ENCODE peak calls at places on chromosomes 4 and X, in six cellular contexts. X, P, Y, D, R and E are unnamed samples.

GRCh38 chr4:55435136-55435535 is 39.4 kb downstream of the TMEM165 start:
- DNase-seq in X (no peak), P (no peak), Y (no peak), D (no peak), R (no peak), E (no peak)

GRCh38 chr4:118264096-118264495 is 88.7 kb downstream of the PRSS12 start:
- DNase-seq in X (no peak), P (no peak), Y (no peak), D (no peak), R (no peak), E (no peak)

GRCh38 chr4:17218801-17219200 is 293.1 kb downstream of the QDPR start:
- DNase-seq in X (no peak), P (no peak), Y (no peak), D (peak), R (no peak), E (no peak)

GRCh38 chr4:40475609-40476008 is 140.5 kb downstream of the CHRNA9 start:
- DNase-seq in X (no peak), P (no peak), Y (no peak), D (no peak), R (peak), E (no peak)

GRCh38 chr4:44448548-44449443 is at the start of gene KCTD8:
- DNase-seq in X (peak), P (no peak), Y (peak), D (peak), R (peak), E (peak)

GRCh38 chrX:135984220-135984619 is 1.0 kb upstream of the SLC9A6 start:
- DNase-seq in X (no peak), P (no peak), Y (no peak), D (no peak), R (no peak), E (no peak)

GRCh38 chr4:135120190-135120589 is 918.6 kb upstream of the PABPC4L start:
- DNase-seq in X (no peak), P (no peak), Y (no peak), D (no peak), R (no peak), E (no peak)

GRCh38 chrX:41236629-41237028 is 97.3 kb upstream of the DDX3X start:
- DNase-seq in X (no peak), P (no peak), Y (no peak), D (no peak), R (no peak), E (no peak)

GRCh38 chrX:41350976-41351569 is 17.1 kb downstream of the DDX3X start:
- DNase-seq in X (no peak), P (no peak), Y (no peak), D (no peak), R (no peak), E (no peak)

GRCh38 chrX:10564484-10564883 is 55.9 kb downstream of the MID1 start:
- DNase-seq in X (no peak), P (no peak), Y (no peak), D (no peak), R (no peak), E (no peak)

GRCh38 chrX:10851809-10852208 is 231.4 kb upstream of the MID1 start:
- DNase-seq in X (no peak), P (no peak), Y (peak), D (no peak), R (no peak), E (no peak)

GRCh38 chrX:39705299-39705698 is 392.5 kb downstream of the BCOR start:
- DNase-seq in X (no peak), P (peak), Y (peak), D (no peak), R (no peak), E (no peak)

GRCh38 chr4:146099585-146099984 is 75.9 kb upstream of the LSM6 start:
- DNase-seq in X (no peak), P (no peak), Y (no peak), D (no peak), R (no peak), E (no peak)

DNA sequence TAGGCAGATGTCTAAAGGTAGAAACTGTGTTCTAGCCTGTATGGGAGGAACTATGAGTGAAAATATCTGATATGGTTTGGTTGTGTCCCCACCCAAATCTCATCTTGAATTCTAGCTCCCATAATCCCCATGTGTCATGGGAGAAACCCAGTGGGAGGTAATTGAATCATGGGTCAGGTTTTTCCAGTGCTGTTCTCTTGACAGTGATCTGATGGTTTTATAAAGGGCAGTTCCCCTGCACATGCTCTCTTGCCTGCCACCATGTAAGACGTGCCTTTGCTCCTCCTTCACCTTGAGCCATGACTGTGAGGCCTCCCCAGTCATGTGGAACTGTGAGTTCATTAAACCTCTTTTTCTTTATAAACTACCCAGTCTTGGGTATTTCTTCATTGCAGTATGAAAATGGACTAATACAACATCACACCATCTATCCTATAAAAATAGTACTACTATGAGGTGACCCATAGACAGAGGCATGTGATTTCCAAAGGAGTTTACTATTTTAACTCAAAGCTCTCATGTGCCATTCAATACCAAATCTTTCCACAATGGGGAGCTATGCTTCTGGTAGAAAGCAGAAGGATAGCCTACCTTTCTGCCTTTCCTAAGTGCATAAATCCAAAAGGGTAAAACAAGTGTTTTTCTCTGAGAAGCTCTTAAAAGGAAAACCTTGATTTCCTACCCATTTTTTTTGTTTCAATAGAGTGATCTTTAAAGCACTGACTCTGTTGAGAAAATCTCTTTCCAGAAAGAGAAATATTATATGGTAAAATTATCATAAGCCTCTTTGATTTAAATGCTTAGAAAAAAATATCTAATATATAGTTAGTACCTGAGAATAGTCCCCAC is 38.8 kb downstream of the SEC31A start:
- DNase-seq in X (no peak), P (peak), Y (peak), D (peak), R (peak), E (no peak)
- TF ChIP-seq YY1 in X (no peak), P (no peak), Y (no peak), D (no peak), R (no peak), E (no peak)

DNA sequence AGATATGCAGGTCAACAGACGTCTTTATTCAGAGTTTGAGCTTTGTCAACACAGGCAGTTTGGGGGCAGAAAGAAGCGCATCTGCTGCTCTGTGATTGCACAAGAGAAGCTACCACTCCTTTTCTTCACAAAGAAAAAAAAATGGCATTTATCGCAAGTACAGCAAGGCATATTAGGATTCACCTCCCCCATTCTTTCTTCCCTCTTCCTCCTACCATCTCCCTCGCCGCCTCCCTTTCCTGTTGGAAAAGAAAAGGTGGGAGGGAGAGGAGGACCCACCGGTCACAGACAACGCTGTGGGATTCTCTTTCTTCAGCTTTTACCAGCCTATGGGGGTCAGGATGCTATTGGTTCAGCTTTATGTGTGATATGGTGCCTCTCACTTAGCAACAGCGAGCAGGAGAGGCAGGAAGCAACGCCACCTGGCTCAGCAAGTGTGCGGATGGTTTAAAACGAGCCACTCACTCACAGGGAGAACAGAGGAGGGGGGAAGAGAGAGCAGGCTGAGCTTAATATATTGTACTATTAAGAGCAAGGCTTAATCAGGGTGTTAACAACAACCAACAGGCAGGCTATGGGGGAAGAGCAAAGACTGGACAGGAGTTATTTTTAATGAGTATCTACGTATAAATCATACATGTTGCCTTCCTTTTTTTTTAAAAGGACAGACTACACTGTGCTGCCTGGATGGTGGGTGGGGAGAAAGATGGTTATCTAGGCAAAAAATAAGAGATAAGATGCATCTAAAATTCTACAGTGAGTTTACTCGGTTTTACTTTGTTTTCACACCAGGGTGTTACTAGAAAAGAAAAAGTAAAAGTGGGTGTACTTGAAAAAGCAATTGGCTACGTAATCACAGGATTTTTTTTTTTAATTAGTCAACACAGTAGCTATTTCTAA is 104.7 kb downstream of the MAML3 start:
- DNase-seq in X (peak), P (no peak), Y (no peak), D (peak), R (peak), E (no peak)
- TF ChIP-seq YY1 in X (no peak), P (no peak), Y (no peak), D (peak), R (no peak), E (no peak)

GRCh38 chr4:36399762-36400353 is 118.4 kb downstream of the DTHD1 start:
- DNase-seq in X (no peak), P (no peak), Y (no peak), D (no peak), R (peak), E (no peak)
- TF ChIP-seq YY1 in X (no peak), P (no peak), Y (no peak), D (no peak), R (no peak), E (no peak)

DNA sequence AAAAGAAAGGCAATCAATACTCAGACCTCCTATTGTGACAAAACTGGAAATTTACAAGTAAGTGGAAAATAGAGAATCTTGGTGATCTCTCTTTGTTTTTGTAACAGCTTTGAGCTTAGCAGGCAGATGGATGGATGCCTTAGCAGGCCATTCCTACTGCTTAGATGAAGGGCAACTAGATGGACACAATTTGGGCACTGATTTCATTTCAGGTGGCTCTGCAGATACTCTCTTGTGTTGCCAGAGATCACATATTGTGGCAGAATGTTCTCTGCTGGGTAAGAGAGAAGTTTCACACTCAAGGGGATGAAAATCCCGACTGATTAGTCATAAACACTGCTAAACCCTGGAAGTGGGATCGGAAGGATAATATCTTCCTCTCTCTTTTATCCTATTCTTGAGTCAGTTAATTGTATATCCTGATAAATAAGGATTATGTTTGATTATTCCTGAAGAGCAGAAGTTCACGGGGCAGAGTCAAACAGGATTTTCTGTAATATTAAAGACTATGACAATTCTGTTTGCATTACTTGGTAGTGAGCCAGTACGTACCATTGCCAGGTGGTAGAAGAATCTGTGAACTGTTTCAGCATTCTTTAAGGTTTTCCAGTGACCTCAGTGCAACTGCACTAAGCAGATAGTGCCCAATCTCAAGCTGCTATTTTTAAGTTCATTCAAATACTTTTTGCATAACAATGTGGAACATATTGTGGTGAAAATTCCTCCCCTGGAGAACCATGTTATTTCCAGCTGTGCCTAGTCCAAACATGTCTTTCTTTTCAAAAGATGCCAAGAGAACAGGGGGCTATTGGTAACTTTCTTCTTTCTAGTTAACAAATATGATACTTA is 974.3 kb downstream of the FSTL5 start:
- DNase-seq in X (no peak), P (no peak), Y (no peak), D (no peak), R (no peak), E (no peak)
- TF ChIP-seq YY1 in X (no peak), P (no peak), Y (no peak), D (no peak), R (no peak), E (no peak)

DNA sequence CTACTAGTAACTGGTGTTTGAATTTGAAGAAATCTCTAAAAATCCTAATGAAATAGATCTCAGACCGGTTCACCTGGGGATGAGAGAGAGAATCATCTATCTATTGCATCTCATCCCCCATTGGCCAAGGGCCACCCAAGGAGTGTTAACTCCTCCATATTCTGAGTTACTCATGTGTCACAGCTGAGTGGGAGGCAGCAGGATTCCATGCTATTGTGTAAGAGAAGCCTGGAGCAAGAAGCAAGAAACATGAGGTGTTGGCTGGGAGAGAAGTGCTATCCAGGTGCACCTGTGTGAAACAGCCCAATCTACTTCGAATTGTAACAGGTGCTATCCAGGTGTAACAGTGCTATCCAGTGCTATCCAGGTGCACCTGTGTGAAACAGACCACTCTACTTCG is 150.3 kb upstream of the MAOA start:
- DNase-seq in X (no peak), P (no peak), Y (no peak), D (no peak), R (no peak), E (no peak)
- TF ChIP-seq YY1 in X (no peak), P (no peak), Y (no peak), D (no peak), R (no peak), E (no peak)

DNA sequence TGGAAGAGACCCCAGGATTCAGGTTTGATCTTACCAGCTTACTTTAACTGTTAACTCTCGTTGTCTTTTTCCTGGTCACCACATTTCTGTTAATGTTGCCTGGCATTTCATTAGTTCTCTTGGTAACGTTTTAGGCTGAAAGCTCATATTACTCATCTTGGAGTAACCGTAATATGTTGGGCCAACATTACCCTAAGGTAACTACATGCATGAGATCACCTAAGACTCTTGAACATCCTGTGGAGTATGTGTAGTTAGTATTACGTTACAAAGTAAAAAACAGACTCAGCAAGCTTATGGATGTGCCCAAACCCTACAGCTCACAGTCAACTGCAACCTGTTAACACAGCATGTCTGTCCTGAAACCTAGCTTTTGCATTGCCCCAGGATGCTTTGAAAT is 203.3 kb upstream of the HS3ST1 start:
- DNase-seq in X (no peak), P (no peak), Y (no peak), D (no peak), R (no peak), E (no peak)
- TF ChIP-seq YY1 in X (no peak), P (no peak), Y (no peak), D (no peak), R (no peak), E (no peak)